ENCODE peak calls at places on chromosomes 6 and 20, in five cellular contexts. One of them, this sample, is unnamed.

GRCh38 chr6:14397518-14397901 is 279.9 kb downstream of the CD83 start:
- DNase-seq in left lung: no peak
- DNase-seq in CD8-positive, alpha-beta T cell: no peak
- DNase-seq in lung microvascular endothelial cell: no peak
- DNase-seq in fibroblast of the conjunctiva: no peak
- DNase-seq in this sample: no peak

GRCh38 chr6:4355241-4355640 is 219.9 kb upstream of the ECI2 start:
- DNase-seq in fibroblast of the conjunctiva: peak
- DNase-seq in lung microvascular endothelial cell: peak
- DNase-seq in left lung: no peak
- DNase-seq in CD8-positive, alpha-beta T cell: no peak
- DNase-seq in this sample: no peak

GRCh38 chr6:22062807-22063408 is 233.9 kb downstream of the PRL start:
- DNase-seq in lung microvascular endothelial cell: peak
- DNase-seq in CD8-positive, alpha-beta T cell: peak
- DNase-seq in fibroblast of the conjunctiva: no peak
- DNase-seq in left lung: peak
- DNase-seq in this sample: no peak

GRCh38 chr6:16903470-16903869 is 142.2 kb upstream of the ATXN1 start:
- DNase-seq in lung microvascular endothelial cell: no peak
- DNase-seq in CD8-positive, alpha-beta T cell: no peak
- DNase-seq in fibroblast of the conjunctiva: no peak
- DNase-seq in left lung: no peak
- DNase-seq in this sample: no peak

GRCh38 chr20:45339084-45339483 is 9.1 kb downstream of the SDC4 start:
- DNase-seq in lung microvascular endothelial cell: no peak
- DNase-seq in left lung: no peak
- DNase-seq in fibroblast of the conjunctiva: no peak
- DNase-seq in CD8-positive, alpha-beta T cell: no peak
- DNase-seq in this sample: no peak

GRCh38 chr6:122671246-122671645 is 61.0 kb downstream of the PKIB start:
- DNase-seq in fibroblast of the conjunctiva: no peak
- DNase-seq in left lung: no peak
- DNase-seq in lung microvascular endothelial cell: no peak
- DNase-seq in CD8-positive, alpha-beta T cell: no peak
- DNase-seq in this sample: no peak

GRCh38 chr20:14434379-14435136 is 97.1 kb upstream of the FLRT3 start:
- DNase-seq in fibroblast of the conjunctiva: no peak
- DNase-seq in lung microvascular endothelial cell: no peak
- DNase-seq in CD8-positive, alpha-beta T cell: no peak
- DNase-seq in left lung: no peak
- DNase-seq in this sample: no peak

GRCh38 chr6:158283304-158284005 is 28.8 kb upstream of the TULP4 start:
- DNase-seq in CD8-positive, alpha-beta T cell: no peak
- DNase-seq in left lung: no peak
- DNase-seq in fibroblast of the conjunctiva: no peak
- DNase-seq in lung microvascular endothelial cell: peak
- DNase-seq in this sample: peak

This sample was measured in T-helper 1 cell.